ENCODE peak calls at places on chromosomes 4 and X, in four cellular contexts. T is ovary, H is transverse colon, N is stomach. F is an unnamed sample.

GRCh38 chr4:83075696-83076095 is 38.8 kb downstream of the PLAC8 start:
- DNase-seq in T (no peak), H (no peak), N (no peak), F (no peak)

GRCh38 chr4:22071749-22072148 is 123.2 kb upstream of the KCNIP4 start:
- DNase-seq in T (no peak), H (no peak), N (no peak), F (no peak)

GRCh38 chr4:140790171-140790570 is 34.0 kb upstream of the TBC1D9 start:
- DNase-seq in T (no peak), H (no peak), N (no peak), F (no peak)

GRCh38 chr4:139905489-139905888 is 239.9 kb downstream of the MGST2 start:
- DNase-seq in T (no peak), H (no peak), N (no peak), F (no peak)

GRCh38 chrX:9858080-9858479 is 71.9 kb downstream of the SHROOM2 start:
- DNase-seq in T (no peak), H (no peak), N (no peak), F (no peak)

GRCh38 chrX:135522878-135523693 is 2.6 kb downstream of the INTS6L start:
- DNase-seq in T (no peak), H (no peak), N (no peak), F (no peak)

GRCh38 chrX:130028196-130028595 is 45.8 kb downstream of the BCORL1 start:
- DNase-seq in T (peak; percentile 47), H (peak; percentile 51), N (peak; percentile 57), F (peak; percentile 28)

GRCh38 chrX:149760965-149761364 is 12.9 kb upstream of the HSFX1 start:
- DNase-seq in T (no peak), H (no peak), N (no peak), F (no peak)

GRCh38 chr4:75723117-75723801 is 1.1 kb upstream of the USO1 start:
- DNase-seq in T (no peak), H (no peak), N (no peak), F (no peak)

GRCh38 chr4:189302719-189303118 is 638.0 kb upstream of the FRG1 start:
- DNase-seq in T (no peak), H (no peak), N (no peak), F (no peak)

GRCh38 chr4:1767058-1767769 is 25.9 kb upstream of the FGFR3 start:
- DNase-seq in T (peak; percentile 47), H (no peak), N (no peak), F (no peak)

GRCh38 chrX:107454302-107454701 is 4.8 kb downstream of the FRMPD3 start:
- DNase-seq in T (no peak), H (no peak), N (no peak), F (no peak)

GRCh38 chr4:68904786-68905185 is 46.8 kb downstream of the UGT2A3 start:
- DNase-seq in T (no peak), H (peak; percentile 25), N (no peak), F (no peak)

GRCh38 chrX:74383611-74384010 is 37.7 kb upstream of the SLC16A2 start:
- DNase-seq in T (peak; percentile 34), H (peak; percentile 11), N (peak; percentile 29), F (no peak)

GRCh38 chrX:129930941-129931410 is 25.0 kb downstream of the UTP14A start:
- DNase-seq in T (no peak), H (no peak), N (no peak), F (no peak)

GRCh38 chr4:40254961-40255721 is 58.3 kb downstream of the RHOH start:
- DNase-seq in T (no peak), H (no peak), N (no peak), F (no peak)

GRCh38 chrX:101602077-101602476 is 15.7 kb downstream of the ARMCX6 start:
- DNase-seq in T (no peak), H (no peak), N (no peak), F (no peak)

GRCh38 chr4:87086143-87086805 is 134.1 kb downstream of the KLHL8 start:
- DNase-seq in T (no peak), H (no peak), N (no peak), F (no peak)

GRCh38 chr4:127012549-127012948 is 620.2 kb upstream of the INTU start:
- DNase-seq in T (no peak), H (no peak), N (no peak), F (no peak)

GRCh38 chrX:34909151-34909550 is 33.4 kb upstream of the FAM47B start:
- DNase-seq in T (no peak), H (no peak), N (no peak), F (no peak)

GRCh38 chrX:83508006-83508405 is at the start of gene POU3F4:
- DNase-seq in T (peak; percentile 38), H (no peak), N (no peak), F (no peak)

GRCh38 chr4:1793940-1794808 is 1.1 kb downstream of the FGFR3 start:
- DNase-seq in T (no peak), H (no peak), N (no peak), F (no peak)

GRCh38 chrX:109952985-109953905 is 49.7 kb upstream of the TMEM164 start:
- DNase-seq in T (no peak), H (no peak), N (no peak), F (no peak)

GRCh38 chr4:176791591-176792347 is 953 bp downstream of the VEGFC start:
- DNase-seq in T (peak; percentile 48), H (peak; percentile 9), N (peak; percentile 25), F (peak; percentile 18)

GRCh38 chrX:112048707-112049106 is 33.9 kb downstream of the TRPC5 start:
- DNase-seq in T (no peak), H (no peak), N (no peak), F (no peak)
- TF ChIP-seq CTCF in T (no peak), H (no peak), N (no peak), F (no peak)

GRCh38 chr4:152351080-152351479 is 184.8 kb downstream of the FBXW7 start:
- DNase-seq in T (no peak), H (no peak), N (no peak), F (no peak)

GRCh38 chr4:152352215-152352614 is 183.7 kb downstream of the FBXW7 start:
- DNase-seq in T (no peak), H (no peak), N (no peak), F (no peak)

GRCh38 chr4:152356428-152357034 is 179.4 kb downstream of the FBXW7 start:
- DNase-seq in T (no peak), H (no peak), N (no peak), F (no peak)

GRCh38 chr4:152348670-152349069 is 187.2 kb downstream of the FBXW7 start:
- DNase-seq in T (no peak), H (no peak), N (no peak), F (no peak)

DNA sequence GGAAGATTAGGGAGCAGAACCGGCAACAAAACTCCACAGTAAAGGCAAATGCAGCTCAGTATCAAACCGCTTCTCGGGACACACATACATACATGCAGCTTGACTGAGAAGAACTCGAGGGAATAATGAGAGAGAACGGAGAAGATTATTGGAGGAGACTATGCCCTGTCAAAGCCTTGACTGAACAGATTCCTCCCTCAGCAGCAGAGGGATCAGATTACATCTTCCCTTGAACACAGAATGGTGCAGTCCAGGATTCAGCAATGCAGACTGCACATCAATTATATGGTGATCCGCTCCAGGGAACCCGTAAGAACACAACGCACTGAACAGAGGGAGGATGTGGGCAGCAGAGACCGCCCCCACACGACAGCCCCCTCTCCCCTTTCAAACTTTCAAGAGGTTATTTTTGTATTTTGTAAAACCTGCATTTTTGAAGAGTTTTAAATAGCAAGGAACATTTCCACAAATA is 183.2 kb downstream of the FBXW7 start:
- DNase-seq in T (peak; percentile 60), H (peak; percentile 19), N (no peak), F (peak; percentile 71)
- H3K27ac ChIP-seq in T (no peak overlapping the region), H (peak overlapping the region; percentile 65), N (peak overlapping the region; percentile 24), F (peak overlapping the region; percentile 82)

GRCh38 chr4:185813133-185813532 is 1.1 kb upstream of the SORBS2 start:
- DNase-seq in T (no peak), H (no peak), N (no peak), F (no peak)

GRCh38 chr4:185805979-185806378 is 6.0 kb downstream of the SORBS2 start:
- DNase-seq in T (no peak), H (no peak), N (no peak), F (no peak)

GRCh38 chr4:185811509-185812364 is at the start of gene SORBS2:
- DNase-seq in T (no peak), H (peak; percentile 74), N (peak; percentile 74), F (no peak)

GRCh38 chr4:185810746-185811508 is 1.1 kb downstream of the SORBS2 start:
- DNase-seq in T (no peak), H (no peak), N (no peak), F (no peak)

GRCh38 chr4:185809517-185810071 is 2.4 kb downstream of the SORBS2 start:
- DNase-seq in T (no peak), H (no peak), N (no peak), F (no peak)
- TF ChIP-seq POLR2A in T (no peak), H (no peak), N (no peak), F (no peak)

GRCh38 chr4:118883861-118884260 is 4.8 kb upstream of the SYNPO2 start:
- DNase-seq in T (no peak), H (no peak), N (no peak), F (no peak)
- TF ChIP-seq CTCF in T (no peak), H (no peak), N (no peak), F (peak; percentile 24)

GRCh38 chr4:3384771-3385701 is 56.7 kb upstream of the HGFAC start:
- DNase-seq in T (peak; percentile 36), H (peak; percentile 41), N (no peak), F (peak; percentile 67)
- H3K27ac ChIP-seq in T (no peak overlapping the region), H (peak overlapping the region; percentile 59), N (peak overlapping the region; percentile 79), F (peak overlapping the region; percentile 77)